ENCODE peak calls at places on chromosomes 2 and 18, in five cellular contexts. One of them, this sample, is unnamed.
A peak's percentile ranks its signal among the peaks of the same experiment; 100 is the strongest.

GRCh38 chr2:240365971-240366471 is 69.4 kb upstream of the GPC1 start:
- DNase-seq in HTR-8/SVneo: no peak
- DNase-seq in activated CD4-positive, alpha-beta T cell treated with anti-CD3 and anti-CD28 coated beads, Interleukin-2, amount 50 U/mL, for 1 hour: no peak
- DNase-seq in GM20000: no peak
- DNase-seq in stimulated activated CD4-positive, alpha-beta T cell treated with anti-CD3 and anti-CD28 coated beads, Interleukin-15, amount 100 ng/mL, for 24 hours: no peak
- DNase-seq in this sample: no peak

GRCh38 chr2:102636283-102636907 is 17.0 kb downstream of the SLC9A2 start:
- DNase-seq in activated CD4-positive, alpha-beta T cell treated with anti-CD3 and anti-CD28 coated beads, Interleukin-2, amount 50 U/mL, for 1 hour: no peak
- DNase-seq in HTR-8/SVneo: no peak
- DNase-seq in GM20000: no peak
- DNase-seq in stimulated activated CD4-positive, alpha-beta T cell treated with anti-CD3 and anti-CD28 coated beads, Interleukin-15, amount 100 ng/mL, for 24 hours: no peak
- DNase-seq in this sample: no peak

GRCh38 chr2:133304344-133304743 is 263.9 kb downstream of the NCKAP5 start:
- DNase-seq in HTR-8/SVneo: no peak
- DNase-seq in GM20000: no peak
- DNase-seq in stimulated activated CD4-positive, alpha-beta T cell treated with anti-CD3 and anti-CD28 coated beads, Interleukin-15, amount 100 ng/mL, for 24 hours: no peak
- DNase-seq in activated CD4-positive, alpha-beta T cell treated with anti-CD3 and anti-CD28 coated beads, Interleukin-2, amount 50 U/mL, for 1 hour: no peak
- DNase-seq in this sample: no peak

GRCh38 chr18:80159713-80160636 is 50.9 kb downstream of the ADNP2 start:
- DNase-seq in HTR-8/SVneo: no peak
- DNase-seq in stimulated activated CD4-positive, alpha-beta T cell treated with anti-CD3 and anti-CD28 coated beads, Interleukin-15, amount 100 ng/mL, for 24 hours: peak; percentile 64
- DNase-seq in activated CD4-positive, alpha-beta T cell treated with anti-CD3 and anti-CD28 coated beads, Interleukin-2, amount 50 U/mL, for 1 hour: peak; percentile 46
- DNase-seq in GM20000: peak; percentile 81
- DNase-seq in this sample: no peak

GRCh38 chr2:17482651-17483050 is 35.6 kb downstream of the RAD51AP2 start:
- DNase-seq in stimulated activated CD4-positive, alpha-beta T cell treated with anti-CD3 and anti-CD28 coated beads, Interleukin-15, amount 100 ng/mL, for 24 hours: no peak
- DNase-seq in activated CD4-positive, alpha-beta T cell treated with anti-CD3 and anti-CD28 coated beads, Interleukin-2, amount 50 U/mL, for 1 hour: no peak
- DNase-seq in HTR-8/SVneo: no peak
- DNase-seq in GM20000: no peak
- DNase-seq in this sample: no peak

GRCh38 chr2:108971661-108972566 is 17.1 kb downstream of the EDAR start:
- DNase-seq in stimulated activated CD4-positive, alpha-beta T cell treated with anti-CD3 and anti-CD28 coated beads, Interleukin-15, amount 100 ng/mL, for 24 hours: no peak
- DNase-seq in GM20000: no peak
- DNase-seq in activated CD4-positive, alpha-beta T cell treated with anti-CD3 and anti-CD28 coated beads, Interleukin-2, amount 50 U/mL, for 1 hour: no peak
- DNase-seq in HTR-8/SVneo: no peak
- DNase-seq in this sample: no peak

GRCh38 chr18:74396252-74397204 is 60.6 kb downstream of the DIPK1C start:
- DNase-seq in activated CD4-positive, alpha-beta T cell treated with anti-CD3 and anti-CD28 coated beads, Interleukin-2, amount 50 U/mL, for 1 hour: no peak
- DNase-seq in GM20000: no peak
- DNase-seq in stimulated activated CD4-positive, alpha-beta T cell treated with anti-CD3 and anti-CD28 coated beads, Interleukin-15, amount 100 ng/mL, for 24 hours: no peak
- DNase-seq in HTR-8/SVneo: no peak
- DNase-seq in this sample: no peak

GRCh38 chr2:218962859-218963492 is 3.5 kb downstream of the CDK5R2 start:
- DNase-seq in HTR-8/SVneo: no peak
- DNase-seq in GM20000: peak; percentile 62
- DNase-seq in activated CD4-positive, alpha-beta T cell treated with anti-CD3 and anti-CD28 coated beads, Interleukin-2, amount 50 U/mL, for 1 hour: peak; percentile 66
- DNase-seq in stimulated activated CD4-positive, alpha-beta T cell treated with anti-CD3 and anti-CD28 coated beads, Interleukin-15, amount 100 ng/mL, for 24 hours: peak; percentile 61
- DNase-seq in this sample: no peak

GRCh38 chr18:2108581-2108980 is 462.7 kb downstream of the METTL4 start:
- DNase-seq in stimulated activated CD4-positive, alpha-beta T cell treated with anti-CD3 and anti-CD28 coated beads, Interleukin-15, amount 100 ng/mL, for 24 hours: no peak
- DNase-seq in GM20000: no peak
- DNase-seq in activated CD4-positive, alpha-beta T cell treated with anti-CD3 and anti-CD28 coated beads, Interleukin-2, amount 50 U/mL, for 1 hour: no peak
- DNase-seq in HTR-8/SVneo: no peak
- DNase-seq in this sample: no peak

GRCh38 chr2:99085400-99085799 is 56.1 kb upstream of the C2orf15 start:
- DNase-seq in GM20000: no peak
- DNase-seq in HTR-8/SVneo: no peak
- DNase-seq in stimulated activated CD4-positive, alpha-beta T cell treated with anti-CD3 and anti-CD28 coated beads, Interleukin-15, amount 100 ng/mL, for 24 hours: peak; percentile 19
- DNase-seq in activated CD4-positive, alpha-beta T cell treated with anti-CD3 and anti-CD28 coated beads, Interleukin-2, amount 50 U/mL, for 1 hour: peak; percentile 11
- DNase-seq in this sample: peak; percentile 16

GRCh38 chr2:8692783-8693768 is 11.2 kb downstream of the ID2 start:
- DNase-seq in activated CD4-positive, alpha-beta T cell treated with anti-CD3 and anti-CD28 coated beads, Interleukin-2, amount 50 U/mL, for 1 hour: no peak
- DNase-seq in stimulated activated CD4-positive, alpha-beta T cell treated with anti-CD3 and anti-CD28 coated beads, Interleukin-15, amount 100 ng/mL, for 24 hours: peak; percentile 63
- DNase-seq in HTR-8/SVneo: no peak
- DNase-seq in GM20000: peak; percentile 74
- DNase-seq in this sample: peak; percentile 47

GRCh38 chr2:3647246-3647645 is 10.8 kb upstream of the ALLC start:
- DNase-seq in stimulated activated CD4-positive, alpha-beta T cell treated with anti-CD3 and anti-CD28 coated beads, Interleukin-15, amount 100 ng/mL, for 24 hours: no peak
- DNase-seq in activated CD4-positive, alpha-beta T cell treated with anti-CD3 and anti-CD28 coated beads, Interleukin-2, amount 50 U/mL, for 1 hour: no peak
- DNase-seq in HTR-8/SVneo: no peak
- DNase-seq in GM20000: no peak
- DNase-seq in this sample: no peak

GRCh38 chr2:132562245-132562644 is 107.8 kb downstream of the LYPD1 start:
- DNase-seq in activated CD4-positive, alpha-beta T cell treated with anti-CD3 and anti-CD28 coated beads, Interleukin-2, amount 50 U/mL, for 1 hour: no peak
- DNase-seq in HTR-8/SVneo: no peak
- DNase-seq in stimulated activated CD4-positive, alpha-beta T cell treated with anti-CD3 and anti-CD28 coated beads, Interleukin-15, amount 100 ng/mL, for 24 hours: no peak
- DNase-seq in GM20000: no peak
- DNase-seq in this sample: no peak

GRCh38 chr2:155546715-155547555 is 785.6 kb downstream of the NR4A2 start:
- DNase-seq in stimulated activated CD4-positive, alpha-beta T cell treated with anti-CD3 and anti-CD28 coated beads, Interleukin-15, amount 100 ng/mL, for 24 hours: no peak
- DNase-seq in activated CD4-positive, alpha-beta T cell treated with anti-CD3 and anti-CD28 coated beads, Interleukin-2, amount 50 U/mL, for 1 hour: no peak
- DNase-seq in GM20000: no peak
- DNase-seq in HTR-8/SVneo: peak; percentile 2
- DNase-seq in this sample: no peak